ENCODE peak calls at places on chromosomes 11 and 22, in six cellular contexts. N is GM12891, B is GM12878, U is K562, V is SK-N-SH, M is H1. P is an unnamed sample.
A peak's percentile ranks its signal among the peaks of the same experiment; 100 is the strongest.

GRCh38 chr11:100830978-100831732 is 144.1 kb downstream of the ARHGAP42 start:
- DNase-seq in N (no peak), B (no peak), U (no peak), V (no peak), M (no peak), P (no peak)

GRCh38 chr22:31951201-31952093 is 7.1 kb downstream of the YWHAH start:
- DNase-seq in N (no peak), B (no peak), U (no peak), V (no peak), M (no peak), P (no peak)

GRCh38 chr11:44634401-44635281 is 69.2 kb downstream of the CD82 start:
- DNase-seq in N (no peak), B (no peak), U (peak; percentile 72), V (peak; percentile 90), M (no peak), P (no peak)

GRCh38 chr22:20750461-20751184 is 23.3 kb upstream of the SERPIND1 start:
- DNase-seq in N (peak; percentile 47), B (peak; percentile 59), U (peak; percentile 70), V (no peak), M (no peak), P (peak; percentile 55)

GRCh38 chr11:22456993-22457748 is 119.0 kb downstream of the SLC17A6 start:
- DNase-seq in N (no peak), B (no peak), U (no peak), V (no peak), M (no peak), P (no peak)

GRCh38 chr11:65355013-65355775 is 643 bp downstream of the TIGD3 start:
- DNase-seq in N (peak; percentile 71), B (no peak), U (peak; percentile 87), V (peak; percentile 87), M (no peak), P (peak; percentile 70)

GRCh38 chr11:17645190-17645970 is 74.0 kb upstream of the MYOD1 start:
- DNase-seq in N (no peak), B (no peak), U (no peak), V (peak; percentile 8), M (no peak), P (no peak)

GRCh38 chr11:114085965-114086364 is 26.5 kb downstream of the ZBTB16 start:
- DNase-seq in N (no peak), B (no peak), U (no peak), V (no peak), M (no peak), P (no peak)

GRCh38 chr11:7457211-7457610 is 28.1 kb upstream of the OLFML1 start:
- DNase-seq in N (no peak), B (no peak), U (no peak), V (no peak), M (no peak), P (no peak)

GRCh38 chr22:48760481-48761238 is 1067.0 kb downstream of the BRD1 start:
- DNase-seq in N (no peak), B (no peak), U (no peak), V (no peak), M (no peak), P (no peak)
- TF ChIP-seq TAF1 in N (no peak), B (no peak), U (no peak), V (no peak), M (no peak), P (no peak)

GRCh38 chr11:66725114-66725513 is 3.9 kb downstream of the SPTBN2 start:
- DNase-seq in N (no peak), B (no peak), U (no peak), V (no peak), M (no peak), P (no peak)

GRCh38 chr11:66727883-66728759 is 895 bp downstream of the SPTBN2 start:
- DNase-seq in N (no peak), B (no peak), U (peak; percentile 85), V (peak; percentile 92), M (no peak), P (no peak)

GRCh38 chr11:66727282-66727882 is 1.6 kb downstream of the SPTBN2 start:
- DNase-seq in N (peak; percentile 53), B (no peak), U (peak; percentile 78), V (peak; percentile 84), M (no peak), P (no peak)

GRCh38 chr11:66723693-66724092 is 5.3 kb downstream of the SPTBN2 start:
- DNase-seq in N (no peak), B (no peak), U (no peak), V (no peak), M (no peak), P (no peak)

GRCh38 chr11:66725646-66726045 is 3.4 kb downstream of the SPTBN2 start:
- DNase-seq in N (no peak), B (no peak), U (no peak), V (no peak), M (no peak), P (no peak)
- TF ChIP-seq TAF1 in N (no peak), B (no peak), U (no peak), V (no peak), M (no peak), P (no peak)

GRCh38 chr11:70433526-70433925 is 35.2 kb downstream of the CTTN start:
- DNase-seq in N (no peak), B (no peak), U (no peak), V (no peak), M (no peak), P (no peak)

GRCh38 chr11:70432065-70432464 is 33.7 kb downstream of the CTTN start:
- DNase-seq in N (no peak), B (no peak), U (no peak), V (no peak), M (no peak), P (no peak)

GRCh38 chr11:70432580-70432979 is 34.3 kb downstream of the CTTN start:
- DNase-seq in N (no peak), B (no peak), U (no peak), V (no peak), M (no peak), P (no peak)

GRCh38 chr11:70433966-70434812 is 35.9 kb downstream of the CTTN start:
- DNase-seq in N (no peak), B (no peak), U (no peak), V (no peak), M (no peak), P (no peak)

GRCh38 chr11:70433038-70433437 is 34.7 kb downstream of the CTTN start:
- DNase-seq in N (no peak), B (no peak), U (no peak), V (no peak), M (no peak), P (no peak)
- TF ChIP-seq TAF1 in N (no peak), B (no peak), U (no peak), V (no peak), M (no peak), P (no peak)

GRCh38 chr11:1277936-1278512 is 31.4 kb downstream of the TOLLIP start:
- DNase-seq in N (no peak), B (no peak), U (no peak), V (no peak), M (no peak), P (no peak)
- TF ChIP-seq TAF1 in N (no peak), B (no peak), U (no peak), V (no peak), M (no peak), P (no peak)

GRCh38 chr11:102014756-102015155 is 32.5 kb upstream of the CFAP300 start:
- DNase-seq in N (no peak), B (no peak), U (no peak), V (no peak), M (no peak), P (no peak)

GRCh38 chr11:102007567-102008437 is 39.4 kb upstream of the CFAP300 start:
- DNase-seq in N (no peak), B (peak; percentile 1), U (peak; percentile 31), V (peak; percentile 39), M (no peak), P (no peak)

GRCh38 chr11:102012946-102013345 is 34.3 kb upstream of the CFAP300 start:
- DNase-seq in N (no peak), B (no peak), U (no peak), V (no peak), M (no peak), P (no peak)

GRCh38 chr11:102006835-102007566 is 40.2 kb upstream of the CFAP300 start:
- DNase-seq in N (no peak), B (no peak), U (no peak), V (no peak), M (no peak), P (no peak)

DNA sequence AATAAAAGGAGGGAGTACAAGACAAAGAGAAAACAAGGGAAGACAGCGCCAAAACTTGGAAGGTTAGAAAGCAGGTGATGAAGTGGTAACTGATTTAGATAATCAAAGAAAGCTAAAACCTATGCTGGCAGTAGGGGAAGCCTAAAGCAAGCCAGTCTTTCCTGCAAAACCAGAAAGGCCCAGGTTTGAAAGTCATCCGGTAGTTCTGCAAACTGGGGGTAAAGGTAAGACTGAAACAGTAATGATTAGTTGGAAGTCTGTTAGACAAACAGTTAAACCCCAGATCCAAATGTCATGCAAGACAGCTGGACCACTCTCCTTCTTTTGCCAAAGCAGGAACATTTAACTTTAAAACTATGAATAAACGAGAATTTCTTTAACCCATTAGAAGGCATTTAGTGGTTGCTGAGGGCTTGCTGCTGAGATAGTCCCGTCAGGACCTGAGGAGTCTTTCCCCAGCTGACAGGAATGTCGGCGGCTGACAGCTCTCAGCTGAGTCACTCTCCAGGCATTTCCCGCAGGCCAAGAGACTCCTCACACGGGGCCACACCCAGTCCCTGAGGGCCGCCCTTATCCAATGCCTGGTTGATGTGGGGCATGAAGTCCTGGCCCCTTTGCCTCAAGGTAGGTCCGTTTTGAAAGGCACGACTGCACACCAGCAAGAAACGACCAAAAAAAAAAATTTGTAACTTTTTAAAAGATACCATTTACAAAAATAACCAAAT is 36.3 kb upstream of the CFAP300 start:
- DNase-seq in N (no peak), B (no peak), U (peak; percentile 9), V (peak; percentile 17), M (peak; percentile 61), P (no peak)
- TF ChIP-seq TAF1 in N (no peak), B (no peak), U (no peak), V (no peak), M (no peak), P (no peak)

P was measured in GM12892.